ENCODE peak calls at places on chromosomes 1 and 21, in eight cellular contexts. T, D, B, P, U, K, X and M are unnamed samples.

GRCh38 chr1:111990026-111990877 is 784 bp upstream of the KCND3 start:
- DNase-seq in D (peak), P (no peak), U (no peak), T (peak), X (no peak), K (no peak), B (no peak), M (peak)

GRCh38 chr1:67575861-67576260 is 109.1 kb upstream of the GADD45A start:
- DNase-seq in T (no peak), B (no peak), P (peak), X (peak), D (no peak), K (no peak), U (no peak), M (no peak)

GRCh38 chr1:11822091-11822490 is 16.1 kb downstream of the CLCN6 start:
- DNase-seq in X (peak), P (no peak), U (no peak), D (no peak), B (no peak), T (no peak), K (no peak), M (no peak)

GRCh38 chr1:46477153-46477929 is 12.3 kb upstream of the DMBX1 start:
- DNase-seq in D (peak), P (peak), U (peak), B (peak), K (peak), T (peak), X (peak), M (peak)

GRCh38 chr1:13699936-13700520 is at the start of gene PRDM2:
- DNase-seq in B (peak), K (peak), P (no peak), T (peak), X (peak), U (peak), D (peak), M (peak)

GRCh38 chr21:44582980-44583799 is 2.8 kb upstream of the KRTAP10-5 start:
- DNase-seq in X (no peak), K (no peak), B (no peak), U (no peak), D (no peak), T (no peak), P (no peak), M (no peak)

GRCh38 chr1:229434005-229434640 is at the start of gene ACTA1:
- DNase-seq in D (peak), K (peak), U (no peak), P (no peak), X (no peak), T (no peak), B (no peak), M (no peak)

GRCh38 chr1:60893111-60893510 is 189.2 kb upstream of the NFIA start:
- DNase-seq in T (no peak), D (no peak), B (no peak), U (no peak), K (no peak), P (no peak), X (no peak), M (no peak)

GRCh38 chr1:28235746-28236655 is at the start of gene ATP5IF1:
- DNase-seq in P (peak), D (peak), K (peak), B (peak), X (peak), U (peak), T (peak), M (peak)

GRCh38 chr1:230251644-230252191 is 174.4 kb downstream of the PGBD5 start:
- DNase-seq in U (no peak), K (no peak), T (peak), P (no peak), B (no peak), D (no peak), X (no peak), M (peak)

GRCh38 chr1:161307230-161307768 is 2.5 kb downstream of the MPZ start:
- DNase-seq in K (peak), B (no peak), X (no peak), U (no peak), T (peak), D (peak), P (no peak), M (no peak)

GRCh38 chr1:62144238-62144831 is 50.3 kb upstream of the L1TD1 start:
- DNase-seq in X (peak), U (no peak), K (peak), T (no peak), B (no peak), P (peak), D (peak), M (no peak)

GRCh38 chr1:155038602-155039307 is 5.1 kb downstream of the DCST1 start:
- DNase-seq in K (no peak), D (no peak), P (no peak), T (no peak), U (no peak), B (no peak), X (peak), M (no peak)

GRCh38 chr1:160681067-160681890 is 30.3 kb downstream of the CD48 start:
- DNase-seq in B (peak), P (no peak), T (peak), D (peak), X (no peak), K (peak), U (no peak), M (peak)

GRCh38 chr1:101915597-101915996 is 81.1 kb downstream of the OLFM3 start:
- DNase-seq in P (no peak), T (no peak), U (no peak), K (no peak), X (no peak), D (no peak), B (no peak), M (no peak)

GRCh38 chr21:38476385-38476784 is 21.9 kb downstream of the ERG start:
- DNase-seq in B (no peak), D (no peak), K (peak), X (no peak), U (no peak), P (no peak), T (no peak), M (no peak)

GRCh38 chr1:205993068-205993467 is 10.1 kb downstream of the RAB7B start:
- DNase-seq in K (no peak), T (no peak), U (no peak), P (no peak), X (no peak), D (no peak), B (no peak), M (no peak)

GRCh38 chr1:30739601-30740000 is 16.2 kb upstream of the MATN1 start:
- DNase-seq in K (no peak), U (no peak), D (no peak), P (no peak), X (no peak), T (no peak), B (no peak), M (no peak)

GRCh38 chr21:45765375-45765774 is 121.8 kb downstream of the PCBP3 start:
- DNase-seq in D (no peak), X (no peak), P (no peak), T (no peak), B (no peak), K (no peak), U (no peak), M (no peak)

GRCh38 chr1:230682882-230683610 is 30.9 kb downstream of the AGT start:
- DNase-seq in D (no peak), X (peak), B (no peak), P (peak), U (no peak), K (no peak), T (no peak), M (no peak)

GRCh38 chr1:2833454-2834145 is 32.1 kb upstream of the TTC34 start:
- DNase-seq in D (no peak), U (no peak), X (no peak), B (no peak), T (no peak), P (no peak), K (no peak), M (no peak)

GRCh38 chr21:38984982-38985422 is 179.3 kb downstream of the ETS2 start:
- DNase-seq in K (no peak), T (no peak), U (no peak), X (peak), P (no peak), D (no peak), B (no peak), M (no peak)

GRCh38 chr1:27606708-27607238 is 2.8 kb upstream of the AHDC1 start:
- DNase-seq in U (no peak), X (no peak), B (no peak), T (no peak), D (no peak), P (no peak), K (no peak), M (no peak)

GRCh38 chr1:101022294-101022693 is 3.3 kb downstream of the DPH5 start:
- DNase-seq in X (peak), K (no peak), D (no peak), U (no peak), T (no peak), B (no peak), P (peak), M (no peak)

GRCh38 chr1:81420760-81421159 is 380.0 kb upstream of the ADGRL2 start:
- DNase-seq in U (no peak), P (no peak), D (no peak), B (no peak), T (no peak), X (peak), K (no peak), M (no peak)

GRCh38 chr1:231162300-231162969 is 577 bp downstream of the TRIM67 start:
- DNase-seq in K (no peak), X (peak), B (no peak), T (peak), D (peak), P (no peak), U (no peak), M (no peak)

DNA sequence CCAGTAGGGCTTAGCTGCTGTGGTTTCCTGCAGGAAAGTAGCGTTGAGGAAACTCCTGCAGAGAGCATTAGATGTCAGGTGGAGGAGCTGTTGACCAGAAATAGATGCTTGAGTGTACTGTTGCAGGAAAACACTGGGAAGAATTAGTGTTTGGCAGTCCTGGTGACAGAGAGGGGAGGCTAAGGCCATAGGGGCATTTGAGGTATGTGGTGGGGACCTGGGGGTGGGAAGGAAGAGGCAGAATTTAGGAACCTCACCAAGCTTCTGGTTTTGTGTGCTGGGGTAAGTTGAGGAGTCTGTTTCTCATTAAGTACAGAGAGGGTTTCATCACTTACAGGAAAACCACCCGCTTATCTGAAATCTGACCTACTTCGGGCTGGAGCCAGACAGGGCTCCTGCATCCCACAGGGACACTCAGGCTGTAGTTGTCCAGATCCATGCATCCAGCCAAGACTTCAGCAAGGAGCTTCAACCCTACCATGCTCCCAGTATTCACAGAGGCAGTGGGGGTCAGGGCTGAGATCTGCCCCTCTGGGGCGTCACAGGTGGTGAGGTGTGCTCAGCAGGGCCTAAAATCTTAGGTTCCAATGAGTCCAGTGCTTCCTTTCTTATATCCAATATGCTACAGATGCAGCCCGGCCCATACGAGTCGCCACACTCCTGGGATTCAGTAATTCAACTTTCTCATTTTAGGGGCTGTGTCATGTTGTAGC is 15.1 kb downstream of the SH2D2A start:
- DNase-seq in D (no peak), T (no peak), K (no peak), X (peak), B (no peak), P (no peak), U (no peak), M (no peak)
- TF ChIP-seq CTCF in D (no peak), T (no peak), K (peak), X (no peak), B (no peak), P (peak), U (peak), M (no peak)

GRCh38 chr1:29416267-29416666 is 179.9 kb downstream of the PTPRU start:
- DNase-seq in T (no peak), K (no peak), D (no peak), P (no peak), X (no peak), B (no peak), U (no peak), M (no peak)

GRCh38 chr1:29417971-29418370 is 181.6 kb downstream of the PTPRU start:
- DNase-seq in D (no peak), T (no peak), U (no peak), B (no peak), K (no peak), P (no peak), X (no peak), M (no peak)

GRCh38 chr1:29417558-29417858 is 181.2 kb downstream of the PTPRU start:
- DNase-seq in X (no peak), T (no peak), P (no peak), K (no peak), U (no peak), B (no peak), D (no peak), M (no peak)

GRCh38 chr1:29415861-29416260 is 179.5 kb downstream of the PTPRU start:
- DNase-seq in B (no peak), U (no peak), P (no peak), T (no peak), D (no peak), X (no peak), K (no peak), M (no peak)

DNA sequence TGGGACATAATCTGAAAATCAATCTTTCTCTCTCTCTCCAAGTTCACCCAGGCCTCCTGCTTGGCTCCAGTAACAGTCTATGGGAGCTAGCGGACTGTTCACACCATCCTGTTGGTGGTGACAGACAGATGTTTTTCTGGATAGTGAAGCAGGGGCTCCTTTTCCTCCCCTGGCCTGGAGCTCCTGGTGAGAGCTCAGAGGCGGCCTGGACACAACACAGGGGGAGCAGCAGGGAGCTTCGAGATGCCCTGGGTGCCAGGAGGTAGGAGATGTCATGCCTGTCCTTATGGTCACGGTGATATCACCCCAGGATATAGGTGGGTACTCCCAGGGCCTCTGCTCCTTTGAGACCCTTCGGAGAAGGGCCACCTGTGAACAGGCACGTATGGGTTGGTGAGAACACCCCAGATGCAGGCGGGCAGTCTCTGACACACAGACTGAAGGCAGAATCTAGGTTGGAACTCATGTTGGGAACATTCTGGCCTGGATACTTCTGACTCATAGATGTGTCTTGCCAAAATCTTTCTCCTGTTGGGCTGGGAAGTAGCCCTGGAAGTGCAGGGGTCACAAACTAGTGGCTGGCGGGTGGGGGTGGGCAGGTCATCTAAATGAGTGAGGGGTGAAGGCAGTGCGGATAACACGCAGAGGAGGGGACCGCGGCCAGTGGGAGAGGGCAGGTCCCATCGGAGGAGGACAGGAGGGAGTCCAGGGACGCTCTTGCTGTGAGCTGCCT is 180.7 kb downstream of the PTPRU start:
- DNase-seq in P (no peak), K (no peak), U (no peak), T (no peak), B (no peak), D (no peak), X (peak), M (peak)
- TF ChIP-seq CTCF in P (no peak), K (no peak), U (no peak), T (no peak), B (no peak), D (no peak), X (no peak), M (no peak)

DNA sequence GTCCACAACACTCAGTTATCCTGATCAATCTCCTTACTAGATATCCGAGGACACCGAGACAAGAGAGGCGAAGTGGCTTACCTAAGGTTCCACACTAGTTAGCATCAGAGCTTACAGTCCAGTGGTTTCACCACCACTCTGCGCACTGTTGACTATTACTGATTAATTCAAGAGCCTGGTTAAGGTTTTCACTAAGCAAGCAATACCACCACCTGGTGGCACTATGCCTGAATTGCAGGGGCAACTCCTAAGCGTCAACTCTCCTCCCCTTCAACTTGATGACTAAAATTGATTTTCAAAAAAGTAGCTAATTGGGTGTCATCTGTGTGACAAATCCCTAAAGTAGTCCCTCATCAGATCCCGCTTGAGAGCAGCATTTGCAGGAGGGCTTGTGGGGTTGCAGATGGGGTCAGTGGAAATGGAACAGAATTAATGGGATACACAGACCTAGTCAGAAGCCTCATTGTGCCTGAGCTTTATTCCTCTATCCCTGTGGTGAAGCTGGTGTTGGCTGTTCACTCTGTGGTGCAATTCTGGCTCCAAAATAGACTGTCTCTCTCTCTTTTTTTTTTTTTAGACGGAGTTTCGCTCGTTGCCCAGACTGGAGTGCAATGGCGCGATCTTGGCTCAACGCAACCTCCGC is 9.1 kb downstream of the TTC22 start:
- DNase-seq in U (no peak), P (no peak), X (no peak), T (no peak), B (no peak), D (peak), K (no peak), M (no peak)
- TF ChIP-seq CTCF in U (no peak), P (peak), X (peak), T (peak), B (peak), D (peak), K (peak), M (no peak)

GRCh38 chr1:210264521-210265380 is 32.2 kb downstream of the SERTAD4 start:
- DNase-seq in U (no peak), B (no peak), T (no peak), K (no peak), D (no peak), P (no peak), X (peak), M (no peak)
- TF ChIP-seq CTCF in U (no peak), B (no peak), T (no peak), K (no peak), D (no peak), P (peak), X (no peak), M (peak)

GRCh38 chr1:37342736-37343135 is 131.6 kb upstream of the ZC3H12A start:
- DNase-seq in D (no peak), X (no peak), P (no peak), B (no peak), U (no peak), T (no peak), K (no peak), M (no peak)
- TF ChIP-seq CTCF in D (no peak), X (no peak), P (no peak), B (no peak), U (no peak), T (no peak), K (no peak), M (no peak)

GRCh38 chr1:232211149-232211548 is 418.8 kb downstream of the SIPA1L2 start:
- DNase-seq in B (no peak), T (no peak), K (no peak), P (no peak), X (no peak), U (no peak), D (peak), M (no peak)
- TF ChIP-seq CTCF in B (peak), T (peak), K (peak), P (peak), X (peak), U (no peak), D (peak), M (no peak)